ENCODE peak calls at places on chromosomes 3 and 15, in seven cellular contexts. X is HCT116, I is K562, C is HepG2, E is H1, A is SK-N-SH, B is GM12878. V is an unnamed sample.

GRCh38 chr15:28935316-28935715 is 49.5 kb downstream of the APBA2 start:
- DNase-seq in X (no peak), I (peak), C (peak), E (peak), A (no peak), B (no peak), V (no peak)

GRCh38 chr3:64853456-64853855 is 165.7 kb upstream of the ADAMTS9 start:
- DNase-seq in X (no peak), I (no peak), C (no peak), E (no peak), A (no peak), B (no peak), V (no peak)

GRCh38 chr3:182325213-182325941 is 467.9 kb upstream of the ATP11B start:
- DNase-seq in X (no peak), I (no peak), C (no peak), E (no peak), A (no peak), B (peak), V (no peak)

GRCh38 chr3:178434206-178434805 is 101.9 kb upstream of the KCNMB2 start:
- DNase-seq in X (no peak), I (no peak), C (no peak), E (no peak), A (peak), B (no peak), V (no peak)

GRCh38 chr3:41742127-41742526 is 219.8 kb downstream of the ULK4 start:
- DNase-seq in X (no peak), I (no peak), C (no peak), E (no peak), A (no peak), B (no peak), V (no peak)

GRCh38 chr15:38129531-38130199 is 123.0 kb upstream of the SPRED1 start:
- DNase-seq in X (no peak), I (no peak), C (no peak), E (no peak), A (peak), B (peak), V (no peak)

GRCh38 chr3:110031975-110032374 is 694.6 kb upstream of the DPPA4 start:
- DNase-seq in X (no peak), I (no peak), C (no peak), E (no peak), A (no peak), B (no peak), V (no peak)

GRCh38 chr3:171827385-171827784 is 15.8 kb upstream of the TMEM212 start:
- DNase-seq in X (no peak), I (no peak), C (no peak), E (no peak), A (no peak), B (no peak), V (no peak)

GRCh38 chr3:172208586-172209332 is 169.4 kb downstream of the FNDC3B start:
- DNase-seq in X (no peak), I (no peak), C (no peak), E (no peak), A (no peak), B (no peak), V (no peak)

GRCh38 chr15:94363382-94363781 is 132.0 kb downstream of the MCTP2 start:
- DNase-seq in X (no peak), I (no peak), C (no peak), E (no peak), A (no peak), B (no peak), V (no peak)

GRCh38 chr3:158713094-158713499 is 19.2 kb downstream of the RARRES1 start:
- DNase-seq in X (no peak), I (no peak), C (no peak), E (no peak), A (no peak), B (no peak), V (no peak)

DNA sequence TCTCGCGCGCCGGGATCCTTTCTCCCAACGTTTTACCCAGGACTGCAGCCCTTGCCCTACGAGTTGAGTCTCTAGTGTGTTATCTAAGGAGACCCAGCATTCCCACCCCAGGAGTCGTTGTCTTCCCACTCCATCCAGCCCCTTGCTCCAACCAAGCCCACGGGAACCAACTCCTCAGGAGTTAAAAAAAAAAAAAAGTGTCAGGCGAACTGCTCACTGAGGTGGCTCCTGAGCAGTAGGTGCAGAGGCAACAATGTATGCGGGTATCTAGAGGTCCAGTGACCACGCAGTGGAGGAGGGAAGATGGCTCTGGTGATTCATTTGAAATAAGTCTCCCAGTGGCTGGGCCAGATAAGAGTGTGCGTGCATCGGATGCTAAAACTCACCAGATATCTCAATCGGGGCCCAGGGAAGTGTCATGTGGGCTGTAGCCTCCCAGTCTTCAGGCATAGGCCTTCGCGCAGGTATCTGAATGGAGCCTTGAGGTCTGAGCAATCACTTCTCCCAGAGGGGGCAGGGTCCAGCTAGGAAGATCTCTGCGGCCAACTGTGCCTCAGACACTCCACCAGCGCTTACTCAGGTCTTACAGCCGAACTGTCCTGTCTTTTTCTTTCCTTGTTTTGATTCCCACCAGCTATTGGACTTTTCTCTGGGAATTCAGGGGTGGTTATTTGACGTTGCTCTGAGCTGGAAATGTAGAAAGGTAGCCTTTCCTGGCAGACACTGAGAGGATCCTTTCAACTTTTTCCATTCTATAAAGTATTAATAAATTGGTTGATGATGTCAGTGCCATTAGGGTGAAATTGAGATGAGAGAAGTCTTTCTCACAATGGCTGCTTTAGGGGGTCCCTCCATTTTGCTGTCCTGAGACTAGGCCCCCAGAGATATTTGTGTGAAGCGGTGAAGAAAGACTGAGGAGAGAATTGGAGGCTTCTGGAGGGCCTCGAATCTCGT is 21.0 kb downstream of the ZIC4 start:
- DNase-seq in X (no peak), I (no peak), C (no peak), E (peak), A (no peak), B (no peak), V (no peak)
- TF ChIP-seq JUND in X (no peak), I (no peak), C (no peak), E (no peak), A (no peak), B (no peak), V (no peak)

GRCh38 chr3:160184655-160185054 is 40.6 kb upstream of the C3orf80 start:
- DNase-seq in X (no peak), I (no peak), C (no peak), E (no peak), A (no peak), B (no peak), V (no peak)
- TF ChIP-seq JUND in X (no peak), I (no peak), C (no peak), E (no peak), A (no peak), B (no peak), V (no peak)

GRCh38 chr15:78055923-78056713 is 21.4 kb downstream of the TBC1D2B start:
- DNase-seq in X (no peak), I (no peak), C (peak), E (no peak), A (no peak), B (no peak), V (no peak)
- TF ChIP-seq JUND in X (no peak), I (no peak), C (no peak), E (no peak), A (no peak), B (no peak), V (no peak)

GRCh38 chr15:86735244-86736040 is 655.8 kb downstream of the AGBL1 start:
- DNase-seq in X (no peak), I (no peak), C (no peak), E (no peak), A (no peak), B (no peak), V (no peak)
- TF ChIP-seq JUND in X (no peak), I (no peak), C (no peak), E (no peak), A (no peak), B (no peak), V (no peak)

DNA sequence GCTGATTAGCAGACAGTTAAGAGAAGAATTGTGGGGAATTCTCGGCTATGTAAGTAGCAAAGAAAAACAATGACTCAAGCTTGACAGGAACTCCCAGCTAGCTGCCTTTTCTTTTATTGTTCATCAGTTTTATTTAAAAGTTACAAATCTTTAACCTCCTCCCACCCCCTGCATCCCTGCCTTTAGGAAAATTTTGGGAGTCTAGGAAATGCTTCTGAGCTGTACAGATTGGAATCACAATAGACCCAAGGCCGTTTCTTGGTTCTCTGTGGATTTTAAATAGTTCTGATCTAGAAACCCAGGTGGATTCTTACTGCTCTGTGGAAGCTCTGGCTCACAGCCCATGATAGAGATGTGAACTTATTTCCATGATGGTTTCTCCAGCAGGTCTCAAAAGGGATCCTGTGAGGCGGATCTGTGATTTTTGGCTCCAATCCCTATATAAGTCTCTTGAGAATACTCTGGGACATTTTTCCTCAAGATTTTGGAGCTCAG is 312.3 kb downstream of the EPHA3 start:
- DNase-seq in X (no peak), I (no peak), C (no peak), E (no peak), A (no peak), B (no peak), V (no peak)
- TF ChIP-seq JUND in X (no peak), I (no peak), C (no peak), E (no peak), A (no peak), B (no peak), V (no peak)

GRCh38 chr15:52414936-52415335 is 113.7 kb downstream of the MYO5A start:
- DNase-seq in X (no peak), I (no peak), C (no peak), E (no peak), A (no peak), B (no peak), V (no peak)

GRCh38 chr15:52419494-52419893 is 109.2 kb downstream of the MYO5A start:
- DNase-seq in X (no peak), I (no peak), C (no peak), E (no peak), A (no peak), B (no peak), V (no peak)

GRCh38 chr15:52417957-52418356 is 110.7 kb downstream of the MYO5A start:
- DNase-seq in X (no peak), I (no peak), C (no peak), E (no peak), A (no peak), B (no peak), V (no peak)

GRCh38 chr15:52417501-52417900 is 111.2 kb downstream of the MYO5A start:
- DNase-seq in X (no peak), I (no peak), C (no peak), E (no peak), A (no peak), B (no peak), V (no peak)

GRCh38 chr15:52415628-52416027 is 113.1 kb downstream of the MYO5A start:
- DNase-seq in X (no peak), I (no peak), C (no peak), E (no peak), A (no peak), B (no peak), V (no peak)
- TF ChIP-seq JUND in X (no peak), I (no peak), C (no peak), E (no peak), A (no peak), B (no peak), V (no peak)

GRCh38 chr3:192869131-192870027 is 48.3 kb downstream of the MB21D2 start:
- DNase-seq in X (no peak), I (no peak), C (no peak), E (no peak), A (no peak), B (no peak), V (no peak)
- TF ChIP-seq JUND in X (no peak), I (no peak), C (no peak), E (no peak), A (peak), B (no peak), V (no peak)

V was measured in T47D.